ENCODE peak calls at places on chromosomes 11 and 22, in six cellular contexts. One of them, this sample, is unnamed.

GRCh38 chr22:25120093-25120561 is 79.5 kb upstream of the CRYBB3 start:
- DNase-seq in HCT116: peak
- DNase-seq in NCI-H2081 treated with DMSO at 0.1 percent for 48 hours: no peak
- DNase-seq in brain microvascular endothelial cell: no peak
- DNase-seq in AG04450: no peak
- DNase-seq in vagina: no peak
- DNase-seq in this sample: no peak

GRCh38 chr11:117640041-117640440 is 157.0 kb downstream of the DSCAML1 start:
- DNase-seq in HCT116: no peak
- DNase-seq in NCI-H2081 treated with DMSO at 0.1 percent for 48 hours: no peak
- DNase-seq in brain microvascular endothelial cell: no peak
- DNase-seq in AG04450: no peak
- DNase-seq in vagina: no peak
- DNase-seq in this sample: no peak

GRCh38 chr22:39943366-39943765 is 16.8 kb upstream of the TMA7B start:
- DNase-seq in HCT116: no peak
- DNase-seq in NCI-H2081 treated with DMSO at 0.1 percent for 48 hours: no peak
- DNase-seq in brain microvascular endothelial cell: no peak
- DNase-seq in AG04450: no peak
- DNase-seq in vagina: no peak
- DNase-seq in this sample: no peak

GRCh38 chr11:69686856-69687255 is 11.7 kb upstream of the LTO1 start:
- DNase-seq in HCT116: no peak
- DNase-seq in NCI-H2081 treated with DMSO at 0.1 percent for 48 hours: no peak
- DNase-seq in brain microvascular endothelial cell: no peak
- DNase-seq in AG04450: no peak
- DNase-seq in vagina: no peak
- DNase-seq in this sample: no peak

GRCh38 chr11:66970371-66970807 is 4.7 kb upstream of the C11orf86 start:
- DNase-seq in HCT116: no peak
- DNase-seq in NCI-H2081 treated with DMSO at 0.1 percent for 48 hours: no peak
- DNase-seq in brain microvascular endothelial cell: peak
- DNase-seq in AG04450: no peak
- DNase-seq in vagina: no peak
- DNase-seq in this sample: no peak

GRCh38 chr11:35041070-35041554 is 97.9 kb upstream of the CD44 start:
- DNase-seq in HCT116: no peak
- DNase-seq in NCI-H2081 treated with DMSO at 0.1 percent for 48 hours: no peak
- DNase-seq in brain microvascular endothelial cell: no peak
- DNase-seq in AG04450: no peak
- DNase-seq in vagina: no peak
- DNase-seq in this sample: no peak

GRCh38 chr11:29280452-29280851 is 736.4 kb downstream of the KCNA4 start:
- DNase-seq in HCT116: no peak
- DNase-seq in NCI-H2081 treated with DMSO at 0.1 percent for 48 hours: no peak
- DNase-seq in brain microvascular endothelial cell: no peak
- DNase-seq in AG04450: no peak
- DNase-seq in vagina: no peak
- DNase-seq in this sample: no peak

GRCh38 chr22:36148411-36148810 is 12.1 kb downstream of the APOL3 start:
- DNase-seq in HCT116: no peak
- DNase-seq in NCI-H2081 treated with DMSO at 0.1 percent for 48 hours: no peak
- DNase-seq in brain microvascular endothelial cell: no peak
- DNase-seq in AG04450: no peak
- DNase-seq in vagina: no peak
- DNase-seq in this sample: no peak

GRCh38 chr22:40890881-40891280 is 29.0 kb upstream of the DNAJB7 start:
- DNase-seq in HCT116: no peak
- DNase-seq in NCI-H2081 treated with DMSO at 0.1 percent for 48 hours: no peak
- DNase-seq in brain microvascular endothelial cell: no peak
- DNase-seq in AG04450: no peak
- DNase-seq in vagina: no peak
- DNase-seq in this sample: no peak